ENCODE peak calls at places on chromosomes 7 and 10, in eight cellular contexts. R, Q, J, T, D, G, U and F are unnamed samples.

GRCh38 chr7:106069471-106070200 is 42.5 kb downstream of the SYPL1 start:
- DNase-seq in R (no peak), Q (no peak), J (no peak), T (no peak), D (no peak), G (no peak), U (no peak), F (no peak)

GRCh38 chr10:103578782-103579382 is 85.4 kb downstream of the NEURL1 start:
- DNase-seq in R (no peak), Q (no peak), J (no peak), T (no peak), D (no peak), G (no peak), U (no peak), F (peak)

GRCh38 chr7:78794101-78794500 is 659.4 kb downstream of the MAGI2 start:
- DNase-seq in R (no peak), Q (peak), J (no peak), T (no peak), D (no peak), G (no peak), U (no peak), F (no peak)

GRCh38 chr10:92157374-92157773 is 133.5 kb downstream of the CPEB3 start:
- DNase-seq in R (no peak), Q (peak), J (no peak), T (no peak), D (no peak), G (no peak), U (no peak), F (no peak)

GRCh38 chr10:5147255-5147980 is 37.5 kb downstream of the AKR1C8 start:
- DNase-seq in R (no peak), Q (peak), J (no peak), T (no peak), D (no peak), G (no peak), U (no peak), F (no peak)

GRCh38 chr7:126228356-126229061 is 1024.2 kb downstream of the GRM8 start:
- DNase-seq in R (no peak), Q (no peak), J (no peak), T (no peak), D (no peak), G (no peak), U (no peak), F (no peak)

GRCh38 chr10:3828404-3829192 is 43.6 kb upstream of the KLF6 start:
- DNase-seq in R (peak), Q (peak), J (no peak), T (no peak), D (no peak), G (no peak), U (no peak), F (no peak)

GRCh38 chr10:45418859-45419672 is 45.0 kb downstream of the ALOX5 start:
- DNase-seq in R (no peak), Q (peak), J (no peak), T (no peak), D (peak), G (peak), U (peak), F (peak)

GRCh38 chr10:121324678-121325213 is 273.5 kb downstream of the FGFR2 start:
- DNase-seq in R (peak), Q (no peak), J (no peak), T (no peak), D (no peak), G (no peak), U (no peak), F (no peak)

GRCh38 chr10:12041766-12042408 is 722 bp downstream of the UPF2 start:
- DNase-seq in R (peak), Q (peak), J (peak), T (no peak), D (no peak), G (peak), U (no peak), F (no peak)

GRCh38 chr7:131657881-131658280 is 101.5 kb upstream of the PODXL start:
- DNase-seq in R (no peak), Q (peak), J (no peak), T (no peak), D (no peak), G (no peak), U (no peak), F (no peak)

GRCh38 chr10:17607603-17608332 is 9.4 kb downstream of the HACD1 start:
- DNase-seq in R (peak), Q (peak), J (no peak), T (peak), D (no peak), G (peak), U (no peak), F (no peak)

GRCh38 chr7:135773451-135773850 is 24.8 kb upstream of the FAM180A start:
- DNase-seq in R (no peak), Q (no peak), J (no peak), T (no peak), D (no peak), G (no peak), U (no peak), F (no peak)

GRCh38 chr10:60827791-60828488 is 49.7 kb downstream of the CDK1 start:
- DNase-seq in R (peak), Q (peak), J (no peak), T (peak), D (no peak), G (no peak), U (no peak), F (no peak)

GRCh38 chr7:106381252-106381651 is 96.5 kb upstream of the NAMPT start:
- DNase-seq in R (no peak), Q (no peak), J (no peak), T (no peak), D (no peak), G (no peak), U (no peak), F (no peak)

GRCh38 chr7:71735961-71736556 is 604.1 kb downstream of the GALNT17 start:
- DNase-seq in R (peak), Q (peak), J (peak), T (peak), D (peak), G (peak), U (peak), F (peak)

GRCh38 chr10:124177180-124177518 is 83.8 kb upstream of the CHST15 start:
- DNase-seq in R (no peak), Q (no peak), J (no peak), T (no peak), D (no peak), G (no peak), U (no peak), F (no peak)

GRCh38 chr10:285216-285967 is 150.1 kb downstream of the ZMYND11 start:
- DNase-seq in R (peak), Q (no peak), J (no peak), T (no peak), D (no peak), G (no peak), U (no peak), F (no peak)

GRCh38 chr10:36538945-36539586 is 586.3 kb upstream of the ANKRD30A start:
- DNase-seq in R (peak), Q (peak), J (no peak), T (no peak), D (no peak), G (no peak), U (no peak), F (no peak)

GRCh38 chr10:77392851-77393250 is 244.8 kb downstream of the KCNMA1 start:
- DNase-seq in R (peak), Q (peak), J (peak), T (peak), D (no peak), G (no peak), U (no peak), F (no peak)

GRCh38 chr10:15169555-15170407 is 1.3 kb upstream of the NMT2 start:
- DNase-seq in R (no peak), Q (no peak), J (no peak), T (no peak), D (peak), G (peak), U (no peak), F (no peak)

GRCh38 chr10:94035982-94036663 is 42.4 kb downstream of the PLCE1 start:
- DNase-seq in R (no peak), Q (no peak), J (no peak), T (no peak), D (no peak), G (no peak), U (no peak), F (no peak)

GRCh38 chr10:43336641-43337318 is 34.7 kb upstream of the FXYD4 start:
- DNase-seq in R (no peak), Q (no peak), J (no peak), T (no peak), D (no peak), G (no peak), U (no peak), F (no peak)

GRCh38 chr7:26426096-26426495 is 134.4 kb downstream of the SNX10 start:
- DNase-seq in R (no peak), Q (no peak), J (no peak), T (no peak), D (no peak), G (no peak), U (no peak), F (no peak)

GRCh38 chr10:131700506-131700905 is 200.3 kb upstream of the PPP2R2D start:
- DNase-seq in R (no peak), Q (no peak), J (no peak), T (no peak), D (no peak), G (no peak), U (peak), F (no peak)

GRCh38 chr10:30968711-30969110 is 63.0 kb downstream of the ZNF438 start:
- DNase-seq in R (no peak), Q (no peak), J (no peak), T (no peak), D (no peak), G (no peak), U (no peak), F (no peak)

GRCh38 chr10:31836569-31837406 is 91.8 kb downstream of the ARHGAP12 start:
- DNase-seq in R (peak), Q (peak), J (peak), T (peak), D (no peak), G (peak), U (no peak), F (no peak)

GRCh38 chr7:44587843-44588711 is 6.0 kb upstream of the TMED4 start:
- DNase-seq in R (peak), Q (peak), J (peak), T (peak), D (peak), G (peak), U (no peak), F (no peak)

GRCh38 chr7:77455334-77455733 is 39.2 kb upstream of the GSAP start:
- DNase-seq in R (peak), Q (peak), J (peak), T (peak), D (no peak), G (no peak), U (no peak), F (no peak)

GRCh38 chr7:42238709-42239395 is 1.8 kb upstream of the GLI3 start:
- DNase-seq in R (peak), Q (peak), J (no peak), T (no peak), D (peak), G (no peak), U (no peak), F (no peak)

GRCh38 chr10:106278385-106278784 is 886.1 kb downstream of the SORCS1 start:
- DNase-seq in R (peak), Q (peak), J (no peak), T (no peak), D (no peak), G (peak), U (no peak), F (no peak)

GRCh38 chr7:102270176-102270887 is 16.3 kb upstream of the SH2B2 start:
- DNase-seq in R (no peak), Q (no peak), J (no peak), T (no peak), D (no peak), G (no peak), U (no peak), F (no peak)

GRCh38 chr7:117124585-117125220 is 171.4 kb downstream of the ST7 start:
- DNase-seq in R (peak), Q (peak), J (peak), T (peak), D (peak), G (peak), U (no peak), F (peak)

GRCh38 chr10:73894245-73894971 is 16.5 kb upstream of the PLAU start:
- DNase-seq in R (peak), Q (peak), J (peak), T (peak), D (no peak), G (no peak), U (no peak), F (no peak)

GRCh38 chr10:133359554-133359971 is 1.7 kb upstream of the FUOM start:
- DNase-seq in R (peak), Q (no peak), J (peak), T (no peak), D (no peak), G (peak), U (peak), F (peak)

DNA sequence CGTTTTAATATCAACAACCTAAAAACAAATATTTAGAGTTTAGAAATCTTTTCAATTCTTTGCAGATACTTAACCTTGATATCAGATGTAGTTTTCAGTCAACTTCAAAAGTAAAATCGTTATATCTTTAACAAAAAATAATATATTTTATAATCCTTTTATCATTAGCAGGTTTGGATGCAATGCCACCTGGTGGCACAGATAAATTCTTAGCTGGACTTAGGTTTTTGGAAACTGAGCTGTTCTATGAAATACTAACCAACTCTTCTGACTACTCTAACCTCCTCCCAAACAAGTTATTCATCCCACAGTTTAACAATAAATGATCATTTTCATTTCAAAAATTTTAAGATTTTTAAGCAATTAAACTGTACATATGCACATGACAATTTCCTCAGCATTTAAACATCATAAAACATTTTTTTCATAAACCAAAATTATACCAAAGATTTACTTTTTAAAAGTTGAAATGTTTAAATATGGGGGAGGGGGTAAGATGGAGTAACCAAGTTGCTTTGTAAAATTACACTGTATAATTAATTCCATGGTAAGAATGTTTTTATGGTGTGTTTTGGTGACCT is 56.9 kb downstream of the HIBADH start:
- DNase-seq in R (peak), Q (peak), J (no peak), T (no peak), D (no peak), G (peak), U (no peak), F (no peak)
- TF ChIP-seq CTCF in R (peak), Q (peak), J (peak), T (peak), D (no peak), G (peak), U (peak), F (peak)

GRCh38 chr10:35375091-35375765 is 38.9 kb downstream of the CCNY start:
- DNase-seq in R (no peak), Q (peak), J (no peak), T (no peak), D (no peak), G (no peak), U (no peak), F (no peak)

GRCh38 chr10:35368485-35369048 is 32.3 kb downstream of the CCNY start:
- DNase-seq in R (no peak), Q (no peak), J (no peak), T (no peak), D (no peak), G (no peak), U (no peak), F (no peak)

GRCh38 chr10:35369049-35369760 is 32.9 kb downstream of the CCNY start:
- DNase-seq in R (no peak), Q (no peak), J (no peak), T (no peak), D (no peak), G (no peak), U (no peak), F (no peak)

GRCh38 chr10:35372329-35372728 is 36.0 kb downstream of the CCNY start:
- DNase-seq in R (peak), Q (peak), J (peak), T (no peak), D (peak), G (peak), U (no peak), F (no peak)

DNA sequence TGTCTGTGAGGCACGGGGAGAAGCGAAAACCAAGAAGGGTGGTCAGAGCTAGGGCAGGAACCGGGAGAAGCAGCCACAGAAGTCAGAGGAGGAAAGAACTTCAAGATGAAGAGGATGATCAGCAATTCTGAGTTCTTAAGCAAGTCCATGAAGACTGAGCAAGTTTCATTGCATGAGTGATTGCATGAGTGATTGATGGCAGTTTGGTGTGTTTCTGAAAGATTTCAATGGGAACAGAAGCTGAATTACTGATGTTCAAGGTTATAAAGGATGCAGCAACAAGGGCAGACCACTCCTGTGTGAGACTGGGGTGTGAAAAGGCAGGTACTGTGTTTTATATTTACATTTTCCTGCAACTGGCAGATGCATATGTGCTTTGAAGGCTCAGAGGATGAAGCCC is 35.4 kb downstream of the CCNY start:
- DNase-seq in R (no peak), Q (no peak), J (no peak), T (no peak), D (no peak), G (no peak), U (no peak), F (no peak)
- TF ChIP-seq CTCF in R (no peak), Q (no peak), J (no peak), T (no peak), D (no peak), G (no peak), U (no peak), F (no peak)

GRCh38 chr7:22657479-22657878 is 69.5 kb upstream of the IL6 start:
- DNase-seq in R (no peak), Q (no peak), J (no peak), T (no peak), D (no peak), G (no peak), U (no peak), F (no peak)
- TF ChIP-seq CTCF in R (no peak), Q (peak), J (peak), T (no peak), D (no peak), G (no peak), U (no peak), F (no peak)

GRCh38 chr7:150756858-150757257 is 19.6 kb downstream of the GIMAP5 start:
- DNase-seq in R (peak), Q (peak), J (no peak), T (no peak), D (no peak), G (peak), U (no peak), F (no peak)
- TF ChIP-seq CTCF in R (peak), Q (peak), J (peak), T (no peak), D (no peak), G (no peak), U (no peak), F (peak)

GRCh38 chr10:102131286-102132170 is 1.3 kb upstream of the PPRC1 start:
- DNase-seq in R (peak), Q (peak), J (no peak), T (no peak), D (no peak), G (no peak), U (no peak), F (no peak)
- TF ChIP-seq CTCF in R (no peak), Q (no peak), J (no peak), T (no peak), D (no peak), G (no peak), U (no peak), F (no peak)

GRCh38 chr10:23891301-23891700 is 317.6 kb upstream of the KIAA1217 start:
- DNase-seq in R (no peak), Q (no peak), J (no peak), T (no peak), D (no peak), G (no peak), U (no peak), F (no peak)

GRCh38 chr10:23884671-23885070 is 324.3 kb upstream of the KIAA1217 start:
- DNase-seq in R (no peak), Q (no peak), J (no peak), T (no peak), D (no peak), G (no peak), U (no peak), F (no peak)

GRCh38 chr10:23892296-23892695 is 316.6 kb upstream of the KIAA1217 start:
- DNase-seq in R (peak), Q (no peak), J (no peak), T (peak), D (no peak), G (no peak), U (no peak), F (no peak)

GRCh38 chr10:23885853-23886252 is 323.1 kb upstream of the KIAA1217 start:
- DNase-seq in R (no peak), Q (no peak), J (no peak), T (no peak), D (no peak), G (no peak), U (no peak), F (no peak)

DNA sequence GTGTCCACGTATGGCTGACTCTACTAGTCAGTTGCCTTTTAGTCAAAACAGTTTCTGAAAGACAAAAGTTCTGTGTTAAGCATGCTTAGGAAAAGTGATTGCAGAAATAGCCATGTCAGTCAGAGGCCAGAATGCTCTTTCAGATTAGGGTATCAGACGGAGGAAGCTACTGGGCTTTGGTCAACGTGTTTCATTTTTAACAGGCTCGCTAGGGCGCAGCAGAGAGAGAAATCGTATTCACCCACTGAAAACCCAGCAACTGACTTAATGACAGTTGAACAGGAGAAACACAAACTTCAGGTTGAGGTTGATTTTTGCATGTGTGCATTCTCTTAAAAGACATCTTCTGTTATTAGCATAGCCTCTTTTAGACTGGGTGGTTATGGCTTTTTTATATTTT is 322.6 kb upstream of the KIAA1217 start:
- DNase-seq in R (peak), Q (no peak), J (no peak), T (no peak), D (no peak), G (peak), U (no peak), F (no peak)
- TF ChIP-seq CTCF in R (no peak), Q (no peak), J (no peak), T (peak), D (no peak), G (no peak), U (no peak), F (no peak)

GRCh38 chr7:123622660-123623386 is 21.2 kb downstream of the ASB15 start:
- DNase-seq in R (peak), Q (no peak), J (no peak), T (no peak), D (no peak), G (peak), U (no peak), F (no peak)

GRCh38 chr7:123621707-123622106 is 20.1 kb downstream of the ASB15 start:
- DNase-seq in R (no peak), Q (no peak), J (no peak), T (no peak), D (no peak), G (no peak), U (no peak), F (no peak)

GRCh38 chr7:123627859-123628258 is 26.2 kb downstream of the ASB15 start:
- DNase-seq in R (no peak), Q (no peak), J (no peak), T (no peak), D (no peak), G (no peak), U (no peak), F (no peak)

GRCh38 chr7:123625254-123625653 is 23.6 kb downstream of the ASB15 start:
- DNase-seq in R (no peak), Q (peak), J (no peak), T (no peak), D (no peak), G (no peak), U (no peak), F (no peak)

GRCh38 chr7:123624527-123625183 is 23.0 kb downstream of the ASB15 start:
- DNase-seq in R (peak), Q (peak), J (peak), T (no peak), D (no peak), G (no peak), U (no peak), F (no peak)
- TF ChIP-seq CTCF in R (peak), Q (peak), J (peak), T (peak), D (no peak), G (peak), U (peak), F (peak)